ENCODE peak calls at places on chromosomes 1 and 21, in six cellular contexts. N is hepatocyte, L is MM.1S, G is fibroblast of lung, T is endothelial cell of umbilical vein, H is astrocyte. U is an unnamed sample.

GRCh38 chr1:219792337-219793021 is 135.9 kb downstream of the SLC30A10 start:
- DNase-seq in N (no peak), L (no peak), G (peak), T (no peak), H (peak), U (no peak)

GRCh38 chr21:43917515-43918384 is 52.7 kb downstream of the AGPAT3 start:
- DNase-seq in N (no peak), L (peak), G (no peak), T (no peak), H (no peak), U (no peak)

GRCh38 chr1:201594575-201595245 is 55.8 kb downstream of the NAV1 start:
- DNase-seq in N (peak), L (no peak), G (no peak), T (no peak), H (no peak), U (no peak)

GRCh38 chr1:101309334-101310221 is 72.8 kb downstream of the S1PR1 start:
- DNase-seq in N (peak), L (peak), G (peak), T (peak), H (peak), U (no peak)

GRCh38 chr1:204089044-204089751 is 16.3 kb downstream of the SOX13 start:
- DNase-seq in N (no peak), L (no peak), G (peak), T (peak), H (no peak), U (peak)

GRCh38 chr21:33884361-33885157 is 31.0 kb downstream of the ATP5PO start:
- DNase-seq in N (no peak), L (no peak), G (peak), T (no peak), H (peak), U (no peak)

GRCh38 chr1:3478187-3478586 is 23.7 kb downstream of the ARHGEF16 start:
- DNase-seq in N (no peak), L (no peak), G (no peak), T (no peak), H (no peak), U (no peak)

GRCh38 chr1:167043752-167044488 is 46.3 kb downstream of the GPA33 start:
- DNase-seq in N (peak), L (peak), G (peak), T (no peak), H (peak), U (no peak)

GRCh38 chr1:207389728-207390464 is 64.2 kb upstream of the CR2 start:
- DNase-seq in N (no peak), L (no peak), G (peak), T (peak), H (peak), U (peak)

DNA sequence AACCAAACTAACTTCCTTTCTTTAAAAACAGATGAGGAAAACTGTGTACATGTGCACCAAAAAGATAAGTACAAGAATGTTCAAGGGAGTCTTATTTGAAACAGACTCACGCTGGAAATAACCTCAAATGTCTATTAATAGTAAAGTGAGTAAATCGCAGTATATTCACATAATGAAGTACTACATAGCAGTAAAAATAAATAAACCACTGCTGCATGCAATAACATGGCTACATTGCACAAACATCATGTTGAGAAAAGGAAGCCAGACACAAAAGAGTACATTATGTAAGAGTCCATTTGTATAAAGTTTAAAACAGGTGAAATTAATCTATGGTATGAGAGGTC is 5.3 kb upstream of the DENND2D start:
- DNase-seq in N (no peak), L (no peak), G (peak), T (no peak), H (no peak), U (no peak)
- H3K4me3 ChIP-seq in N (no peak), L (no peak), G (no peak), T (no peak), H (no peak), U (no peak)

GRCh38 chr1:86478747-86479146 is 10.0 kb downstream of the CLCA1 start:
- DNase-seq in N (no peak), L (no peak), G (peak), T (no peak), H (no peak), U (no peak)
- TF ChIP-seq EZH2 in N (no peak), L (no peak), G (no peak), T (no peak), H (no peak), U (no peak)

DNA sequence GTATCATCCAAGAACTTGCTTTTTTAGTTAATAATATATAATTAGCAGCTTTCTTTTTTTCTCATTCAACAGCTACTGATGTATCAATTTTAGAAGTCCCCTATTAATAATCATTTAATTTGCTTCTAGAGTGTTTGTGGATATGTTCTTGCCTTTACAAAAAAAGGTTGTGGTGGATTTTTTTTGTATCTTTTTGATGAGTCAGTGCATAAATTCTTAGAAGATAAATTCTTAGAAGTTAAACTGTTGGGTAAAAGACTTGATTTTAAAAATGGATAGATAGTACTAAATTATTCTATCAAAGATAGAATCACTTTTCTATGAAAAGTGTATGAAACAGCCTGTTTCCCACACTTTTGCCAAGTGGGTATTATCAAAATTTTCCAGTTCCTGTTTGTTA is 11.9 kb downstream of the FGGY start:
- DNase-seq in N (no peak), L (no peak), G (no peak), T (no peak), H (no peak), U (no peak)
- H3K4me3 ChIP-seq in N (no peak), L (no peak), G (no peak), T (no peak), H (no peak), U (no peak)

GRCh38 chr1:92484472-92485373 is 2.0 kb downstream of the GFI1 start:
- DNase-seq in N (peak), L (peak), G (peak), T (peak), H (no peak), U (no peak)
- TF ChIP-seq EZH2 in N (peak), L (no peak), G (peak), T (peak), H (peak), U (peak)

GRCh38 chr1:157994704-157995540 is 1.5 kb downstream of the KIRREL1 start:
- DNase-seq in N (no peak), L (no peak), G (peak), T (peak), H (no peak), U (no peak)
- H3K4me3 ChIP-seq in N (peak), L (no peak), G (peak), T (peak), H (peak), U (peak)